ENCODE peak calls at places on chromosome 17, in nine cellular contexts. B, Y, R, I, H, Q, C, G and A are unnamed samples.
A peak's percentile ranks its signal among the peaks of the same experiment; 100 is the strongest.

GRCh38 chr17:75273968-75274708 is 3.1 kb upstream of the MIF4GD start:
- DNase-seq in Q (peak; percentile 88), B (no peak), G (no peak), C (no peak), I (no peak), Y (no peak), H (peak; percentile 62), R (no peak), A (no peak)

GRCh38 chr17:77315551-77316190 is 174.9 kb downstream of the SEC14L1 start:
- DNase-seq in G (no peak), I (no peak), H (no peak), C (no peak), B (no peak), R (no peak), Q (no peak), Y (no peak), A (no peak)

GRCh38 chr17:45228121-45228941 is 6.6 kb downstream of the FMNL1 start:
- DNase-seq in Q (no peak), Y (no peak), I (peak; percentile 56), R (no peak), G (no peak), H (no peak), C (no peak), B (no peak), A (no peak)

GRCh38 chr17:15076991-15077663 is 188.0 kb downstream of the PMP22 start:
- DNase-seq in I (no peak), B (no peak), Q (no peak), Y (no peak), C (no peak), H (no peak), G (no peak), R (no peak), A (no peak)

GRCh38 chr17:58096892-58097291 is 13.7 kb downstream of the DYNLL2 start:
- DNase-seq in Y (no peak), B (no peak), Q (no peak), H (no peak), C (no peak), G (no peak), I (no peak), R (no peak), A (no peak)

GRCh38 chr17:81239714-81240555 is 817 bp downstream of the NDUFAF8 start:
- DNase-seq in R (no peak), Y (no peak), H (no peak), I (peak; percentile 84), B (no peak), C (peak; percentile 26), Q (no peak), G (no peak), A (no peak)

GRCh38 chr17:48021964-48022363 is 15.6 kb downstream of the COPZ2 start:
- DNase-seq in Q (no peak), H (no peak), Y (no peak), G (no peak), R (no peak), I (no peak), B (no peak), C (no peak), A (no peak)

GRCh38 chr17:76506408-76507328 is 5.4 kb upstream of the RHBDF2 start:
- DNase-seq in B (peak; percentile 88), H (peak; percentile 85), Q (peak; percentile 60), G (peak; percentile 90), C (peak; percentile 88), R (peak; percentile 90), I (peak; percentile 83), Y (peak; percentile 82), A (peak; percentile 90)

GRCh38 chr17:1108810-1109605 is 70.8 kb downstream of the ABR start:
- DNase-seq in H (no peak), C (peak; percentile 71), Q (peak; percentile 61), G (peak; percentile 71), Y (no peak), B (peak; percentile 61), R (no peak), I (peak; percentile 72), A (no peak)

GRCh38 chr17:35540589-35541404 is 3.3 kb upstream of the SLFN12L start:
- DNase-seq in R (no peak), I (peak; percentile 58), B (peak; percentile 25), C (peak; percentile 43), H (no peak), G (peak; percentile 41), Q (peak; percentile 59), Y (peak; percentile 63), A (peak; percentile 63)

GRCh38 chr17:63841350-63842172 is 924 bp downstream of the SMARCD2 start:
- DNase-seq in H (peak; percentile 67), I (peak; percentile 42), Q (peak; percentile 65), R (peak; percentile 60), B (peak; percentile 66), C (no peak), Y (peak; percentile 66), G (peak; percentile 60), A (peak; percentile 80)

GRCh38 chr17:76083536-76083935 is 4.6 kb downstream of the ZACN start:
- DNase-seq in G (no peak), B (no peak), H (no peak), Q (no peak), I (no peak), Y (no peak), R (peak; percentile 46), C (no peak), A (no peak)

GRCh38 chr17:48577946-48578615 is at the start of gene HOXB4:
- DNase-seq in G (peak; percentile 59), B (peak; percentile 32), R (no peak), C (peak; percentile 60), Y (peak; percentile 60), Q (peak; percentile 92), H (peak; percentile 73), I (peak; percentile 80), A (peak; percentile 88)

GRCh38 chr17:15919466-15919865 is 25.5 kb upstream of the ADORA2B start:
- DNase-seq in I (no peak), B (no peak), H (no peak), Y (no peak), R (no peak), Q (no peak), C (no peak), G (no peak), A (no peak)

DNA sequence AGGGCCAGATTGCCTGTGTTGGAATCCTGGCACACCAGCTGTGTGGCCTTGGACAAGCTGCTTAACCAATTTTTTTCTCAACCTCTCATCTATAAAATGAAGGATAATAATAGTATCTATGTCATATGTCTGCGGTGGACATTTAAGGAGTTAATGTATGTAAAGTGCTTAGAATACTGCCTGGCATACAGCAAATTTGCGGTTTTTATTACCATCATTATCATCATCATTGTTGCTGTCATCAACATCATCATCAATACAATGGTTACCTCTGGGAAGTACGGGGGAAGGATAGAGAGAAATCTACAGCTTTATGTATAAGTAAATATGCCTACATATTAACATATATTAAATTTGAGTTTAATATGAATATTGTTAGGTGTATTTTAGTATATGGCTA is 37.1 kb upstream of the COX10 start:
- DNase-seq in B (no peak), H (no peak), Q (no peak), R (no peak), C (no peak), Y (no peak), G (no peak), I (no peak), A (no peak)
- H3K27ac ChIP-seq in B (no peak overlapping the region), H (no peak overlapping the region), Q (no peak overlapping the region), R (no peak overlapping the region), C (no peak overlapping the region), Y (no peak overlapping the region), G (no peak overlapping the region), I (no peak overlapping the region), A (no peak overlapping the region)

GRCh38 chr17:17811381-17812210 is 25.2 kb downstream of the SREBF1 start:
- DNase-seq in B (peak; percentile 68), I (no peak), G (no peak), C (no peak), R (peak; percentile 74), Q (peak; percentile 55), H (peak; percentile 56), Y (no peak), A (no peak)

GRCh38 chr17:17812211-17813054 is 24.4 kb downstream of the SREBF1 start:
- DNase-seq in B (peak; percentile 85), G (peak; percentile 79), R (peak; percentile 79), I (peak; percentile 20), H (peak; percentile 79), Q (peak; percentile 67), Y (peak; percentile 72), C (peak; percentile 60), A (peak; percentile 83)

GRCh38 chr17:17808706-17809432 is 27.9 kb downstream of the SREBF1 start:
- DNase-seq in Y (no peak), R (no peak), B (no peak), C (no peak), G (no peak), H (peak; percentile 51), Q (peak; percentile 58), I (peak; percentile 81), A (no peak)

GRCh38 chr17:17809527-17810373 is 27.0 kb downstream of the SREBF1 start:
- DNase-seq in B (peak; percentile 76), R (peak; percentile 76), Q (peak; percentile 68), I (no peak), G (no peak), Y (no peak), C (no peak), H (peak; percentile 74), A (no peak)

DNA sequence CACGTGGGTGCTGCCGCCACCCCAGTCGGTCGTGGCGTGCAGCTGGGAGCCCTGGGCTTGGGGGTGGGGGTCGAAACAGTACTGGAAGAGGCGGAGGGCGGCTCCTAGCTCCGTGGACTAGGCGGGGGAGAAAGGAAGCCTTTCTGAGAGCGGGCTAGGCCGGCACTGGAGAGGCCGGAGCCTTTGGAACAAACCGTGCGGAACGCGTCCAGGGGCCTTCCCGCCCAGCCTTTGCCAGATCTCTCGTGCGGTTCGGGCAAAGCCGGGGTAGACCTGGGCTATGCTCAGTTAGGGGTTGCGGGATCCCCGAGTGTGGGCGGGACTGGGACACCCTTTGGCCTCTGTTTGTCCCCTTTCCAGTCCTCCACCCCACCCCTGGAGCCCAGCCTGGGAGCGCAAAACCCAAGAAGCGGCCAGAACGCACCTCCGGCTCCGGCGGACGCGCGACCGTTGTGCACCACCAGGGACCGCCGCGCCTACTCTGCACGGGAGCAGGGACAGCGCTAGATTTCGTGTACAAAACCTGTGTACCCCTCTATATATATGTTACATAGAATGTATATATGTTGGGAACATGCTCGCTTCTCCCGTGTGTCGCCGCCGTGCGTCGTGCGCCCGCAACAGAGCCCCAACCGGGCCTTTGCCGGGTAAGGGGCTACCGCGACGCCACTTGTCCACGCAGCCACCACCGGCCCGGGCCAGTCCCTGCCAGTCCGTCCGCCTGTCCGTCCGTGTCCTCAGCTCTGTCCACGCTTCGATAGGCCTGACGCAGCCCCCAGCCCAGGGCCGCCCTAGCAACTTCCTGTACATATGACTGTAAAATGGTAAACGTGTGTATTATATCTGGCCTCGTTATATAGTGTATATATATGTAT is 26.2 kb downstream of the SREBF1 start:
- DNase-seq in B (peak; percentile 63), H (peak; percentile 61), Y (no peak), Q (peak; percentile 52), C (no peak), R (no peak), G (no peak), I (no peak), A (no peak)
- H3K4me3 ChIP-seq in B (peak overlapping the region; percentile 36), H (peak overlapping the region; percentile 44), Y (no peak overlapping the region), Q (no peak overlapping the region), C (no peak overlapping the region), R (peak overlapping the region; percentile 51), G (peak overlapping the region; percentile 29), I (no peak overlapping the region), A (peak overlapping the region; percentile 40)

GRCh38 chr17:29357232-29357631 is 32.9 kb upstream of the TAOK1 start:
- DNase-seq in H (no peak), I (no peak), Q (no peak), G (no peak), B (no peak), Y (no peak), R (no peak), C (no peak), A (no peak)
- H3K27ac ChIP-seq in H (no peak overlapping the region), I (no peak overlapping the region), Q (no peak overlapping the region), G (no peak overlapping the region), B (no peak overlapping the region), Y (no peak overlapping the region), R (no peak overlapping the region), C (no peak overlapping the region), A (peak overlapping the region; percentile 55)

GRCh38 chr17:34156401-34156740 is 98.7 kb upstream of the CCL2 start:
- DNase-seq in Q (no peak), Y (no peak), I (no peak), B (no peak), H (no peak), C (no peak), G (no peak), R (no peak), A (no peak)
- H3K4me3 ChIP-seq in Q (no peak overlapping the region), Y (no peak overlapping the region), I (no peak overlapping the region), B (no peak overlapping the region), H (no peak overlapping the region), C (no peak overlapping the region), G (no peak overlapping the region), R (no peak overlapping the region), A (no peak overlapping the region)